ENCODE peak calls at places on chromosomes 5 and 9, in nine cellular contexts. One of them, this sample, is unnamed.

GRCh38 chr5:93305984-93306383 is 275.0 kb downstream of the NR2F1-AS1 start:
- DNase-seq in H1: peak
- DNase-seq in AG04450: no peak
- DNase-seq in fibroblast of villous mesenchyme: no peak
- DNase-seq in heart left ventricle: no peak
- DNase-seq in H7: no peak
- DNase-seq in MM.1S: no peak
- DNase-seq in fibroblast of lung: no peak
- DNase-seq in CD8-positive, alpha-beta T cell: no peak
- DNase-seq in this sample: no peak

GRCh38 chr5:111518747-111519146 is 6.4 kb upstream of the STARD4 start:
- DNase-seq in AG04450: no peak
- DNase-seq in MM.1S: no peak
- DNase-seq in H1: no peak
- DNase-seq in H7: no peak
- DNase-seq in CD8-positive, alpha-beta T cell: no peak
- DNase-seq in heart left ventricle: no peak
- DNase-seq in fibroblast of lung: no peak
- DNase-seq in fibroblast of villous mesenchyme: peak
- DNase-seq in this sample: no peak

GRCh38 chr5:159469496-159470370 is 139.4 kb upstream of the IL12B start:
- DNase-seq in MM.1S: peak
- DNase-seq in CD8-positive, alpha-beta T cell: no peak
- DNase-seq in AG04450: no peak
- DNase-seq in heart left ventricle: no peak
- DNase-seq in H7: no peak
- DNase-seq in H1: no peak
- DNase-seq in fibroblast of lung: no peak
- DNase-seq in fibroblast of villous mesenchyme: no peak
- DNase-seq in this sample: no peak

GRCh38 chr5:136012041-136012804 is 16.6 kb upstream of the TGFBI start:
- DNase-seq in fibroblast of lung: peak
- DNase-seq in CD8-positive, alpha-beta T cell: no peak
- DNase-seq in H1: no peak
- DNase-seq in AG04450: no peak
- DNase-seq in H7: no peak
- DNase-seq in fibroblast of villous mesenchyme: peak
- DNase-seq in heart left ventricle: no peak
- DNase-seq in MM.1S: no peak
- DNase-seq in this sample: no peak

GRCh38 chr9:121607434-121608248 is 43.8 kb upstream of the DAB2IP start:
- DNase-seq in AG04450: no peak
- DNase-seq in heart left ventricle: peak
- DNase-seq in CD8-positive, alpha-beta T cell: no peak
- DNase-seq in fibroblast of villous mesenchyme: peak
- DNase-seq in MM.1S: no peak
- DNase-seq in H7: no peak
- DNase-seq in fibroblast of lung: no peak
- DNase-seq in H1: no peak
- DNase-seq in this sample: no peak

GRCh38 chr5:93583799-93584530 is 943 bp downstream of the NR2F1 start:
- DNase-seq in fibroblast of villous mesenchyme: no peak
- DNase-seq in MM.1S: peak
- DNase-seq in fibroblast of lung: peak
- DNase-seq in CD8-positive, alpha-beta T cell: no peak
- DNase-seq in H7: peak
- DNase-seq in AG04450: no peak
- DNase-seq in heart left ventricle: peak
- DNase-seq in H1: no peak
- DNase-seq in this sample: no peak

GRCh38 chr5:112918136-112918535 is 3.9 kb downstream of the REEP5 start:
- DNase-seq in MM.1S: no peak
- DNase-seq in heart left ventricle: no peak
- DNase-seq in fibroblast of villous mesenchyme: no peak
- DNase-seq in H1: no peak
- DNase-seq in fibroblast of lung: no peak
- DNase-seq in H7: no peak
- DNase-seq in CD8-positive, alpha-beta T cell: no peak
- DNase-seq in AG04450: no peak
- DNase-seq in this sample: no peak

GRCh38 chr9:89629096-89629976 is 24.5 kb downstream of the GADD45G start:
- DNase-seq in MM.1S: no peak
- DNase-seq in CD8-positive, alpha-beta T cell: no peak
- DNase-seq in fibroblast of lung: no peak
- DNase-seq in H7: no peak
- DNase-seq in fibroblast of villous mesenchyme: no peak
- DNase-seq in H1: no peak
- DNase-seq in AG04450: no peak
- DNase-seq in heart left ventricle: no peak
- DNase-seq in this sample: no peak

GRCh38 chr5:127092690-127093089 is 19.4 kb upstream of the C5orf63 start:
- DNase-seq in MM.1S: no peak
- DNase-seq in H7: no peak
- DNase-seq in fibroblast of lung: peak
- DNase-seq in fibroblast of villous mesenchyme: peak
- DNase-seq in AG04450: no peak
- DNase-seq in heart left ventricle: no peak
- DNase-seq in CD8-positive, alpha-beta T cell: no peak
- DNase-seq in H1: no peak
- DNase-seq in this sample: peak

GRCh38 chr5:134275822-134276221 is 49.9 kb upstream of the PPP2CA start:
- DNase-seq in H1: no peak
- DNase-seq in H7: no peak
- DNase-seq in fibroblast of villous mesenchyme: peak
- DNase-seq in fibroblast of lung: no peak
- DNase-seq in CD8-positive, alpha-beta T cell: no peak
- DNase-seq in heart left ventricle: no peak
- DNase-seq in MM.1S: peak
- DNase-seq in AG04450: no peak
- DNase-seq in this sample: no peak

GRCh38 chr5:158882660-158883059 is 217.1 kb downstream of the EBF1 start:
- DNase-seq in H7: no peak
- DNase-seq in fibroblast of lung: no peak
- DNase-seq in CD8-positive, alpha-beta T cell: no peak
- DNase-seq in MM.1S: no peak
- DNase-seq in fibroblast of villous mesenchyme: no peak
- DNase-seq in heart left ventricle: no peak
- DNase-seq in H1: no peak
- DNase-seq in AG04450: no peak
- DNase-seq in this sample: no peak

GRCh38 chr5:115599924-115600323 is 2.4 kb downstream of the TICAM2 start:
- DNase-seq in fibroblast of villous mesenchyme: no peak
- DNase-seq in AG04450: no peak
- DNase-seq in MM.1S: no peak
- DNase-seq in CD8-positive, alpha-beta T cell: no peak
- DNase-seq in heart left ventricle: no peak
- DNase-seq in fibroblast of lung: no peak
- DNase-seq in H1: no peak
- DNase-seq in H7: no peak
- DNase-seq in this sample: no peak
- H3K4me3 ChIP-seq in fibroblast of villous mesenchyme: no peak
- H3K4me3 ChIP-seq in AG04450: no peak
- H3K4me3 ChIP-seq in MM.1S: no peak
- H3K4me3 ChIP-seq in CD8-positive, alpha-beta T cell: no peak
- H3K4me3 ChIP-seq in heart left ventricle: no peak
- H3K4me3 ChIP-seq in fibroblast of lung: peak
- H3K4me3 ChIP-seq in H1: no peak
- H3K4me3 ChIP-seq in H7: no peak
- H3K4me3 ChIP-seq in this sample: peak

DNA sequence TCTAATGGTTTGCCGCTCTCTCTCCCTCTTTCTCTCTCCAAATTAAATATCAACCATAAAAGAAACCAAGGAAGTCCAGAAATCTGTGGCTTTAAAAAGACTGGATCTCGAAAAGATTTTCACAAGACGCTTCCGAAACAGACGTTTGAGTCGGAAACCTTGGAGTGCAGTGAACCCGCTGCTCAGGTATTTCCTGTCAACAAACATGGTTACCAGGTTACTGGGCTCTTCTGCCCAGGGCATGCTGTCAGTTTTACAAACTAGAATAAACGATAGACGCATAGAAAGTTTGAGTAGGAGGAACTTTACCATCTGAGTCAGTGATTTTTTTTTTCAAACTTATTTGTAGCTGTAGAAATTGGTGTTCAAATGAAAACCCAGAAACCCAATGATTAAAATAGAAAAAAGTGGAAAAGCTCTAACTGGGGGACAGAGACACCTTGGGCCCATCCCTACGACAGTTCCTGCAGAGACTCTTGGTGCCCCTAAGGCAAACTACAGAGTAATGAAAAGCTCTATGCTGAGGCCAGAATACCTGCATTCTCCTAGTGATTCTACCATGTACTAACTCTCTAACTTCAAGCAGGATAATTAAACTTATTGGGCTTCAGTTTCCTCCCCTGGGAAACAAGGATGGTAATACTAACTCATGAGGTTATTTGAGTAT is 90.0 kb downstream of the DOCK8 start:
- DNase-seq in fibroblast of villous mesenchyme: no peak
- DNase-seq in fibroblast of lung: no peak
- DNase-seq in AG04450: no peak
- DNase-seq in CD8-positive, alpha-beta T cell: no peak
- DNase-seq in H1: no peak
- DNase-seq in H7: peak
- DNase-seq in heart left ventricle: no peak
- DNase-seq in MM.1S: no peak
- DNase-seq in this sample: no peak
- H3K4me3 ChIP-seq in fibroblast of villous mesenchyme: no peak
- H3K4me3 ChIP-seq in fibroblast of lung: no peak
- H3K4me3 ChIP-seq in AG04450: no peak
- H3K4me3 ChIP-seq in CD8-positive, alpha-beta T cell: no peak
- H3K4me3 ChIP-seq in H1: no peak
- H3K4me3 ChIP-seq in H7: no peak
- H3K4me3 ChIP-seq in heart left ventricle: no peak
- H3K4me3 ChIP-seq in MM.1S: no peak
- H3K4me3 ChIP-seq in this sample: no peak

GRCh38 chr5:95942968-95943367 is 18.7 kb downstream of the ELL2 start:
- DNase-seq in heart left ventricle: no peak
- DNase-seq in fibroblast of lung: no peak
- DNase-seq in MM.1S: no peak
- DNase-seq in H7: no peak
- DNase-seq in fibroblast of villous mesenchyme: no peak
- DNase-seq in AG04450: no peak
- DNase-seq in CD8-positive, alpha-beta T cell: no peak
- DNase-seq in H1: no peak
- DNase-seq in this sample: no peak

GRCh38 chr5:95940758-95941682 is 20.6 kb downstream of the ELL2 start:
- DNase-seq in CD8-positive, alpha-beta T cell: no peak
- DNase-seq in heart left ventricle: no peak
- DNase-seq in H7: peak
- DNase-seq in fibroblast of villous mesenchyme: no peak
- DNase-seq in AG04450: no peak
- DNase-seq in MM.1S: no peak
- DNase-seq in fibroblast of lung: no peak
- DNase-seq in H1: no peak
- DNase-seq in this sample: no peak

GRCh38 chr5:95939465-95939864 is 22.2 kb downstream of the ELL2 start:
- DNase-seq in AG04450: no peak
- DNase-seq in heart left ventricle: no peak
- DNase-seq in CD8-positive, alpha-beta T cell: no peak
- DNase-seq in MM.1S: no peak
- DNase-seq in H7: no peak
- DNase-seq in fibroblast of lung: no peak
- DNase-seq in fibroblast of villous mesenchyme: no peak
- DNase-seq in H1: no peak
- DNase-seq in this sample: no peak

GRCh38 chr5:95942414-95942813 is 19.2 kb downstream of the ELL2 start:
- DNase-seq in MM.1S: no peak
- DNase-seq in CD8-positive, alpha-beta T cell: no peak
- DNase-seq in fibroblast of lung: no peak
- DNase-seq in H7: no peak
- DNase-seq in AG04450: no peak
- DNase-seq in H1: no peak
- DNase-seq in heart left ventricle: no peak
- DNase-seq in fibroblast of villous mesenchyme: no peak
- DNase-seq in this sample: no peak

DNA sequence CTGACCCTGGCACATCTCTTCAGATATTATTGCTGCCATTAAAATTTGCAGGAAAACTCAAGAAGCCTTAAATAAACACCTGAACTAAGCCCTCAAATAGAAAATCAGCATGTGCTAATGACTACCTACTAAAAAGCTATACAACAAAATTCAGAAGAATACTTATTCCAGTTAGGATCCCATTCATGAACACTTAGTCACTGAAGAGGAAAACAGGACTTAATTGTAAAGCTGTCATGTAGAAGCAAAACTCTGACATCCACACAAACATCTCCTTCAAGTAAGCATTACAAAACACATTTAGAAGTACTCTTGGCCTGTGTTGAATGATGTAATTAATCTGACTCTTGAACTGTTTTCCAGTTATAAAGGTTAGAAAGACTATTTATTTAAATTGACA is 19.9 kb downstream of the ELL2 start:
- DNase-seq in fibroblast of villous mesenchyme: peak
- DNase-seq in H7: no peak
- DNase-seq in heart left ventricle: no peak
- DNase-seq in H1: no peak
- DNase-seq in AG04450: no peak
- DNase-seq in MM.1S: no peak
- DNase-seq in CD8-positive, alpha-beta T cell: no peak
- DNase-seq in fibroblast of lung: no peak
- DNase-seq in this sample: no peak
- H3K4me3 ChIP-seq in fibroblast of villous mesenchyme: no peak
- H3K4me3 ChIP-seq in H7: no peak
- H3K4me3 ChIP-seq in heart left ventricle: no peak
- H3K4me3 ChIP-seq in H1: no peak
- H3K4me3 ChIP-seq in AG04450: no peak
- H3K4me3 ChIP-seq in MM.1S: no peak
- H3K4me3 ChIP-seq in CD8-positive, alpha-beta T cell: no peak
- H3K4me3 ChIP-seq in fibroblast of lung: no peak
- H3K4me3 ChIP-seq in this sample: no peak

GRCh38 chr5:644971-645370 is 32.8 kb downstream of the CEP72 start:
- DNase-seq in AG04450: no peak
- DNase-seq in fibroblast of villous mesenchyme: no peak
- DNase-seq in CD8-positive, alpha-beta T cell: no peak
- DNase-seq in H7: no peak
- DNase-seq in H1: no peak
- DNase-seq in heart left ventricle: no peak
- DNase-seq in MM.1S: no peak
- DNase-seq in fibroblast of lung: no peak
- DNase-seq in this sample: no peak

GRCh38 chr5:642481-642880 is 30.3 kb downstream of the CEP72 start:
- DNase-seq in MM.1S: no peak
- DNase-seq in heart left ventricle: no peak
- DNase-seq in fibroblast of villous mesenchyme: no peak
- DNase-seq in H7: no peak
- DNase-seq in CD8-positive, alpha-beta T cell: no peak
- DNase-seq in fibroblast of lung: no peak
- DNase-seq in AG04450: no peak
- DNase-seq in H1: no peak
- DNase-seq in this sample: no peak

GRCh38 chr5:643811-644271 is 31.7 kb downstream of the CEP72 start:
- DNase-seq in fibroblast of lung: no peak
- DNase-seq in AG04450: no peak
- DNase-seq in heart left ventricle: no peak
- DNase-seq in H7: no peak
- DNase-seq in fibroblast of villous mesenchyme: peak
- DNase-seq in MM.1S: peak
- DNase-seq in CD8-positive, alpha-beta T cell: no peak
- DNase-seq in H1: no peak
- DNase-seq in this sample: peak

GRCh38 chr5:644509-644908 is 32.4 kb downstream of the CEP72 start:
- DNase-seq in AG04450: no peak
- DNase-seq in fibroblast of lung: no peak
- DNase-seq in MM.1S: no peak
- DNase-seq in H1: no peak
- DNase-seq in fibroblast of villous mesenchyme: no peak
- DNase-seq in CD8-positive, alpha-beta T cell: no peak
- DNase-seq in heart left ventricle: no peak
- DNase-seq in H7: no peak
- DNase-seq in this sample: no peak

GRCh38 chr5:643351-643801 is 31.2 kb downstream of the CEP72 start:
- DNase-seq in MM.1S: no peak
- DNase-seq in fibroblast of lung: no peak
- DNase-seq in CD8-positive, alpha-beta T cell: no peak
- DNase-seq in heart left ventricle: no peak
- DNase-seq in H7: no peak
- DNase-seq in fibroblast of villous mesenchyme: no peak
- DNase-seq in H1: no peak
- DNase-seq in AG04450: no peak
- DNase-seq in this sample: no peak
- H3K4me3 ChIP-seq in MM.1S: peak
- H3K4me3 ChIP-seq in fibroblast of lung: no peak
- H3K4me3 ChIP-seq in CD8-positive, alpha-beta T cell: no peak
- H3K4me3 ChIP-seq in heart left ventricle: no peak
- H3K4me3 ChIP-seq in H7: no peak
- H3K4me3 ChIP-seq in fibroblast of villous mesenchyme: no peak
- H3K4me3 ChIP-seq in H1: no peak
- H3K4me3 ChIP-seq in AG04450: no peak
- H3K4me3 ChIP-seq in this sample: no peak

This sample was measured in skeletal muscle cell.